ENCODE peak calls at places on chromosome 17, in seven cellular contexts. F is islet precursor cell, N is A549, R is upper lobe of right lung, O is endothelial cell, I is T-helper 17 cell, K is natural killer cell. B is an unnamed sample.

GRCh38 chr17:8175795-8176196 is 384 bp downstream of the TMEM107 start:
- DNase-seq in F (no peak), R (no peak), K (no peak), N (no peak), I (no peak), O (no peak), B (no peak)

GRCh38 chr17:12574525-12574924 is 91.2 kb upstream of the MYOCD start:
- DNase-seq in I (no peak), R (no peak), O (no peak), F (no peak), K (no peak), N (no peak), B (no peak)

GRCh38 chr17:79374807-79375206 is 236.0 kb downstream of the RBFOX3 start:
- DNase-seq in F (no peak), O (no peak), N (no peak), R (no peak), I (no peak), K (no peak), B (no peak)

GRCh38 chr17:56979091-56979480 is 1.2 kb downstream of the SCPEP1 start:
- DNase-seq in O (no peak), F (peak; percentile 71), N (no peak), K (no peak), R (no peak), I (no peak), B (no peak)

GRCh38 chr17:8622191-8622590 is 8.3 kb downstream of the MYH10 start:
- DNase-seq in N (no peak), I (no peak), F (no peak), O (no peak), K (no peak), R (no peak), B (no peak)

GRCh38 chr17:40060887-40061480 is 1.8 kb upstream of the THRA start:
- DNase-seq in R (no peak), N (no peak), K (no peak), F (peak; percentile 52), O (no peak), I (no peak), B (no peak)

GRCh38 chr17:13079010-13079409 is 61.2 kb upstream of the ELAC2 start:
- DNase-seq in O (no peak), F (no peak), R (no peak), N (no peak), K (no peak), I (no peak), B (no peak)

GRCh38 chr17:383771-384621 is 31.4 kb upstream of the RPH3AL start:
- DNase-seq in O (no peak), I (no peak), R (no peak), N (no peak), K (no peak), F (no peak), B (no peak)

GRCh38 chr17:76390003-76390421 is 5.6 kb downstream of the SPHK1 start:
- DNase-seq in K (no peak), F (peak; percentile 81), N (no peak), O (no peak), R (no peak), I (no peak), B (no peak)

GRCh38 chr17:27323538-27324212 is 29.8 kb downstream of the WSB1 start:
- DNase-seq in F (peak; percentile 87), O (no peak), K (no peak), I (no peak), N (no peak), R (peak; percentile 89), B (peak; percentile 85)

GRCh38 chr17:79778504-79779087 is 648 bp downstream of the CBX2 start:
- DNase-seq in F (peak; percentile 70), N (no peak), R (peak; percentile 70), I (no peak), O (no peak), K (no peak), B (no peak)

GRCh38 chr17:78581304-78581703 is 4.1 kb upstream of the DNAH17 start:
- DNase-seq in K (no peak), N (no peak), R (no peak), O (no peak), I (no peak), F (no peak), B (no peak)

GRCh38 chr17:78241277-78242023 is 10.0 kb downstream of the TMEM235 start:
- DNase-seq in R (no peak), I (no peak), F (peak; percentile 70), K (no peak), O (no peak), N (peak; percentile 69), B (no peak)

GRCh38 chr17:80794281-80795089 is 197.2 kb upstream of the CHMP6 start:
- DNase-seq in N (no peak), I (no peak), O (no peak), K (no peak), R (no peak), F (no peak), B (no peak)

GRCh38 chr17:34615326-34615725 is 35.9 kb downstream of the TMEM132E start:
- DNase-seq in K (no peak), N (no peak), I (no peak), F (no peak), O (no peak), R (no peak), B (no peak)

GRCh38 chr17:41326173-41327145 is 10.9 kb upstream of the KRTAP17-1 start:
- DNase-seq in R (no peak), I (no peak), F (peak; percentile 51), K (no peak), O (no peak), N (no peak), B (no peak)

GRCh38 chr17:16872351-16872751 is 99.6 kb downstream of the TNFRSF13B start:
- DNase-seq in K (no peak), R (peak; percentile 43), I (no peak), F (peak; percentile 71), O (no peak), N (no peak), B (no peak)

GRCh38 chr17:67293251-67294203 is 48.5 kb upstream of the HELZ start:
- DNase-seq in N (peak; percentile 74), I (peak; percentile 63), F (peak; percentile 85), K (peak; percentile 61), O (peak; percentile 61), R (peak; percentile 85), B (peak; percentile 82)

GRCh38 chr17:46194393-46195216 is 1.4 kb upstream of the KANSL1 start:
- DNase-seq in K (peak; percentile 26), F (no peak), R (no peak), O (peak; percentile 51), N (peak; percentile 84), I (peak; percentile 38), B (no peak)

GRCh38 chr17:14356043-14356637 is 55.3 kb downstream of the HS3ST3B1 start:
- DNase-seq in I (no peak), F (no peak), O (no peak), K (no peak), N (no peak), R (no peak), B (no peak)

GRCh38 chr17:29078183-29079045 is 35.5 kb downstream of the PIPOX start:
- DNase-seq in I (no peak), F (no peak), R (no peak), K (no peak), O (no peak), N (no peak), B (no peak)

GRCh38 chr17:66283971-66284370 is 18.4 kb upstream of the PRKCA start:
- DNase-seq in N (no peak), K (no peak), R (no peak), F (peak; percentile 55), I (no peak), O (no peak), B (no peak)

GRCh38 chr17:40415390-40415789 is 2.3 kb downstream of the TOP2A start:
- DNase-seq in O (no peak), F (no peak), R (no peak), K (no peak), N (peak; percentile 68), I (no peak), B (no peak)

GRCh38 chr17:68200689-68201424 is 47.0 kb upstream of the AMZ2 start:
- DNase-seq in K (peak; percentile 74), F (peak; percentile 96), N (peak; percentile 77), O (peak; percentile 92), R (peak; percentile 87), I (peak; percentile 74), B (peak; percentile 83)

GRCh38 chr17:78903101-78903779 is at the start of gene CEP295NL:
- DNase-seq in N (peak; percentile 66), R (no peak), K (no peak), O (no peak), F (peak; percentile 81), I (no peak), B (peak; percentile 48)

GRCh38 chr17:50621562-50621961 is 13.1 kb upstream of the ABCC3 start:
- DNase-seq in I (no peak), F (no peak), K (no peak), N (no peak), R (no peak), O (no peak), B (no peak)

GRCh38 chr17:63086483-63087185 is 120.6 kb downstream of the TANC2 start:
- DNase-seq in R (no peak), O (no peak), I (no peak), F (no peak), N (no peak), K (no peak), B (no peak)

GRCh38 chr17:73142763-73143395 is 21.9 kb upstream of the SSTR2 start:
- DNase-seq in K (no peak), N (no peak), O (no peak), R (no peak), I (no peak), F (peak; percentile 52), B (no peak)

GRCh38 chr17:49486012-49486641 is 9.0 kb upstream of the NGFR start:
- DNase-seq in F (peak; percentile 90), K (no peak), O (peak; percentile 43), R (no peak), N (no peak), I (no peak), B (no peak)

GRCh38 chr17:55641559-55642160 is 81.0 kb downstream of the TMEM100 start:
- DNase-seq in R (peak; percentile 74), O (peak; percentile 66), F (peak; percentile 88), I (no peak), K (no peak), N (peak; percentile 20), B (peak; percentile 72)

GRCh38 chr17:43701318-43701743 is 39.6 kb upstream of the MEOX1 start:
- DNase-seq in I (no peak), N (no peak), F (no peak), K (peak; percentile 75), O (no peak), R (peak; percentile 72), B (peak; percentile 41)

GRCh38 chr17:40694584-40694983 is 9.0 kb downstream of the KRT24 start:
- DNase-seq in F (no peak), K (no peak), O (no peak), R (no peak), N (no peak), I (no peak), B (no peak)

GRCh38 chr17:68349157-68349556 is 57.9 kb downstream of the ARSG start:
- DNase-seq in N (no peak), R (no peak), O (no peak), F (no peak), K (no peak), I (no peak), B (no peak)

GRCh38 chr17:72077326-72077960 is 43.4 kb upstream of the SOX9 start:
- DNase-seq in R (no peak), N (no peak), I (no peak), K (no peak), O (no peak), F (peak; percentile 49), B (no peak)

GRCh38 chr17:50265212-50265611 is 9.1 kb upstream of the TMEM92 start:
- DNase-seq in F (peak; percentile 53), K (no peak), R (peak; percentile 77), O (no peak), I (no peak), N (no peak), B (no peak)

GRCh38 chr17:75346906-75347305 is 57.7 kb upstream of the SLC25A19 start:
- DNase-seq in R (no peak), O (no peak), K (no peak), F (peak; percentile 84), N (no peak), I (no peak), B (no peak)

GRCh38 chr17:41486809-41487530 is 2.7 kb downstream of the KRT36 start:
- DNase-seq in K (no peak), I (no peak), F (peak; percentile 78), R (peak; percentile 81), N (no peak), O (peak; percentile 69), B (no peak)

GRCh38 chr17:29784661-29785060 is 145.4 kb downstream of the SSH2 start:
- DNase-seq in I (no peak), R (no peak), N (peak; percentile 16), K (no peak), F (no peak), O (no peak), B (no peak)

B was measured in psoas muscle.